ENCODE peak calls at places on chromosomes 12 and 14, in four cellular contexts. C is H9, T is trophoblast cell, O is H1. A is an unnamed sample.
A peak's percentile ranks its signal among the peaks of the same experiment; 100 is the strongest.

GRCh38 chr12:6529291-6529737 is 5.0 kb upstream of the GAPDH start:
- DNase-seq in C (no peak), T (no peak), O (no peak), A (peak; percentile 61)

GRCh38 chr12:71201136-71201679 is 43.4 kb upstream of the TSPAN8 start:
- DNase-seq in C (no peak), T (no peak), O (no peak), A (no peak)

GRCh38 chr12:51270067-51270846 is at the start of gene SMAGP:
- DNase-seq in C (peak; percentile 90), T (peak; percentile 90), O (no peak), A (peak; percentile 90)

GRCh38 chr14:22555573-22556011 is 33.4 kb downstream of the DAD1 start:
- DNase-seq in C (no peak), T (no peak), O (no peak), A (no peak)

GRCh38 chr14:63614964-63615363 is 26.7 kb downstream of the WDR89 start:
- DNase-seq in C (no peak), T (peak; percentile 55), O (no peak), A (no peak)

GRCh38 chr14:100628225-100628624 is 41.0 kb upstream of the BEGAIN start:
- DNase-seq in C (no peak), T (no peak), O (no peak), A (no peak)

GRCh38 chr14:78341827-78342389 is 171.7 kb downstream of the NRXN3 start:
- DNase-seq in C (no peak), T (no peak), O (no peak), A (no peak)

GRCh38 chr12:128813392-128813791 is 10.4 kb downstream of the SLC15A4 start:
- DNase-seq in C (no peak), T (no peak), O (no peak), A (no peak)

GRCh38 chr12:40668095-40668494 is 24.1 kb upstream of the CNTN1 start:
- DNase-seq in C (no peak), T (no peak), O (no peak), A (no peak)

GRCh38 chr14:59337151-59337611 is 128.0 kb downstream of the GPR135 start:
- DNase-seq in C (no peak), T (peak; percentile 71), O (no peak), A (no peak)

GRCh38 chr14:104075530-104076151 is 9.9 kb upstream of the ASPG start:
- DNase-seq in C (no peak), T (peak; percentile 6), O (no peak), A (peak; percentile 21)

GRCh38 chr12:80580254-80580653 is 127.2 kb upstream of the MYF6 start:
- DNase-seq in C (no peak), T (peak; percentile 83), O (no peak), A (no peak)

GRCh38 chr14:54627718-54628345 is 60.9 kb downstream of the SAMD4A start:
- DNase-seq in C (no peak), T (no peak), O (no peak), A (peak; percentile 86)

GRCh38 chr14:93984987-93985410 is 8.6 kb upstream of the ASB2 start:
- DNase-seq in C (peak; percentile 65), T (peak; percentile 53), O (no peak), A (peak; percentile 71)

GRCh38 chr14:76844223-76844622 is 18.0 kb downstream of the LRRC74A start:
- DNase-seq in C (peak; percentile 74), T (peak; percentile 21), O (no peak), A (peak; percentile 77)

GRCh38 chr14:94180655-94181271 is 6.6 kb downstream of the PPP4R4 start:
- DNase-seq in C (no peak), T (peak; percentile 62), O (no peak), A (peak; percentile 62)

GRCh38 chr14:22315336-22315735 is 273.7 kb downstream of the DAD1 start:
- DNase-seq in C (no peak), T (no peak), O (no peak), A (no peak)

GRCh38 chr14:51442513-51443175 is 202.6 kb downstream of the TMX1 start:
- DNase-seq in C (no peak), T (peak; percentile 94), O (no peak), A (no peak)

GRCh38 chr12:88922816-88923215 is 342.5 kb upstream of the KITLG start:
- DNase-seq in C (no peak), T (no peak), O (no peak), A (no peak)

GRCh38 chr12:6839482-6840201 is 1.1 kb upstream of the GNB3 start:
- DNase-seq in C (peak; percentile 88), T (no peak), O (no peak), A (peak; percentile 8)

GRCh38 chr14:89425931-89426330 is 8.9 kb upstream of the FOXN3 start:
- DNase-seq in C (no peak), T (peak; percentile 96), O (no peak), A (peak; percentile 73)

GRCh38 chr12:55671746-55672145 is 35.1 kb downstream of the OR10P1 start:
- DNase-seq in C (no peak), T (no peak), O (no peak), A (no peak)

GRCh38 chr12:65450610-65451009 is 172.1 kb downstream of the MSRB3 start:
- DNase-seq in C (no peak), T (no peak), O (no peak), A (no peak)

GRCh38 chr14:96051642-96052540 is 12.7 kb downstream of the C14orf132 start:
- DNase-seq in C (peak; percentile 63), T (peak; percentile 62), O (no peak), A (peak; percentile 73)

GRCh38 chr14:64879635-64880381 is at the start of gene SPTB:
- DNase-seq in C (peak; percentile 79), T (peak; percentile 22), O (no peak), A (peak; percentile 53)

GRCh38 chr12:68349921-68350606 is 17.9 kb upstream of the MDM1 start:
- DNase-seq in C (no peak), T (no peak), O (no peak), A (no peak)

GRCh38 chr12:563899-564298 is 99.3 kb downstream of the NINJ2 start:
- DNase-seq in C (no peak), T (no peak), O (no peak), A (no peak)

GRCh38 chr12:92058664-92059063 is 87.0 kb downstream of the BTG1 start:
- DNase-seq in C (no peak), T (no peak), O (no peak), A (no peak)

GRCh38 chr12:92059976-92060375 is 85.7 kb downstream of the BTG1 start:
- DNase-seq in C (no peak), T (no peak), O (no peak), A (no peak)

GRCh38 chr12:92063641-92064040 is 82.0 kb downstream of the BTG1 start:
- DNase-seq in C (no peak), T (no peak), O (no peak), A (no peak)

GRCh38 chr12:92062539-92063493 is 82.8 kb downstream of the BTG1 start:
- DNase-seq in C (no peak), T (no peak), O (no peak), A (no peak)

DNA sequence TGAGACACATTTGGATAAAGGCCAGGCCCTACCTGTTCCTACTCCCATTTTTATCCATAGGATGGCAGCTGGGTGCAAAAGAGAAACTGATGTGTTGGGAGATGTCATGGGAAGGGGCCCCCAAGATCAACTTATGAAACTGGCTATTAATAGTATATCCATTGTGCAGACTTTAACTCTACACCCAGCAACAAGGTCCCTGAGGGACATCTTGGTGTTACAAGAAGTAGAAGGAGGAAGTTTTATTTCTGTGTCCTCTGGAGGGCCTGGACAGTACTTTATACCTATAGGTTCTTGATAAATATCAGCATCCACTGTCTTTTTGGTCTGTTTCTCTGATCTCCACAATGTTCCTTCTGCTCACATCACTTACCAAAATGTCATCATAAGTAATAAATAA is 84.6 kb downstream of the BTG1 start:
- DNase-seq in C (no peak), T (no peak), O (no peak), A (no peak)
- H2BK5ac ChIP-seq in C (no peak overlapping the region), T (no peak overlapping the region), O (no peak overlapping the region), A (no peak overlapping the region)

GRCh38 chr12:8956772-8957171 is 7.3 kb upstream of the M6PR start:
- DNase-seq in C (peak; percentile 48), T (no peak), O (no peak), A (no peak)
- H3K4ac ChIP-seq in C (no peak overlapping the region), T (no peak overlapping the region), O (no peak overlapping the region), A (no peak overlapping the region)

DNA sequence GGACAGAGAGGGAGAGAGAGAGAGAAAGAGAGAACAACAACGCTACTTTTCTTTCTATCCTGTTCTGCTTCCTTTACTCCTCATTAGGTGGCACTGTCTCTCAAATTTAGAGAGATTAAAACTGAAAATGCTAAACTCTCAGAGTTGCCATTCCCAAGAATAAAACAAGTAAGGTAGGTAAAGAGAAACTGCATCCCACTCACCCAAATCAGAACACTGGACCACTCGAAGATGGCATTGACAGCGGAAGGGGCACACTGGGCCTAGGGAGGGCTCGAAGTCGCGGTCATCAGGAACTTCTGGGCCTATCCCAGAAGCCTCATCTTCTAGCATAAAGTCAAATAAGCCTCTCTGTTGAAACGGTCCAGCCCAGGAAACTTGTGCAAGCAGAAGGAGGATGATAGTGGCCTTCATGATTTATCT is 4.5 kb downstream of the DCN start:
- DNase-seq in C (no peak), T (peak; percentile 9), O (no peak), A (peak; percentile 15)
- H3K79me2 ChIP-seq in C (no peaks in the 10 kb centered on the region), T (no peaks in the 10 kb centered on the region), O (no peaks in the 10 kb centered on the region), A (no peaks in the 10 kb centered on the region)

GRCh38 chr14:92679246-92679645 is 69.2 kb downstream of the LGMN start:
- DNase-seq in C (no peak), T (no peak), O (no peak), A (no peak)
- H2BK5ac ChIP-seq in C (no peak overlapping the region), T (no peak overlapping the region), O (no peak overlapping the region), A (no peak overlapping the region)

GRCh38 chr12:47218191-47218654 is 138.5 kb upstream of the AMIGO2 start:
- DNase-seq in C (no peak), T (no peak), O (no peak), A (no peak)
- H3K4ac ChIP-seq in C (no peak overlapping the region), T (no peak overlapping the region), O (peak overlapping the region; percentile 81), A (no peak overlapping the region)

DNA sequence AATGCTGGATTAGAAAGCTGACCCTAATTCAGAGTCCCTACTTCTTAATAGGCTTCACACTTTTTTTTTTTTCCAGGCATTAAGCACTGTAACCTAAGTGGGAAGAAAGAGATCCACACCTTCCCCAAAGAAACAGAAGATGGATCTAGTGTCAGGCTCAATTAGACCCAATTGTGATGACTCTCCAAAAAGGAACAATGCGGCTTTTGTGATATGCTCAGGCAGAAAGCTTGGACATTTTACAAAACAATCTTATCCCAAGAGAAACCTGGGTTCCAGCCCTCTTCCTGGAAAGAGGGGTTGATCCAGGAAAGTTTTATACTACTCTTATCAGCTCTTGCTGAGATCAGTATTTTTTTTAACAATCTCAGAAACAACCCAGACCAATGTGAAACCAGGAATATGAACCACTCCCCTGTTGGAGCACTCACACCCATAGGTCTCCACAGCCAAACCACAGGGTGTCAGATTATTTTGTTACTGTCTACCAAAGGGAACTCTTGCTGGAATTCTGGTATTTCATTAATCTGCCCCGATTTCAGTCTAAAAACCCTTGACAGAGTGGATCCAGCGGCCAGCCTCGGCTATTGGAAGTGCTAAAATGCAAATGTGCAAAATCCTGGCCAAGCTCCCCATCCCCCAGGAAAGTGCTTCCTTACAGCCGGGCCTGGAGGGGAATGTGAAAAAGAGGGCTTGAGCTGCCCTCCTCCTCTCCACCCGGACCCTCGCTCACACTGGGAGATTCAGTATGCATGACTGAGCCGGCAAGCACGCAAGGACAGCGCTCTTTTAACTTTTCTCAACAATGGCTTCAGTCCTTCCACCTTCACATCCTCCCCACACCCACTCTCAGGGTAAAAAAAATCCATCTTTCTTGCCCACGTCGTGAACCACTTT is 4.0 kb downstream of the FBXL14 start:
- DNase-seq in C (peak; percentile 85), T (no peak), O (no peak), A (peak; percentile 91)
- H3K79me2 ChIP-seq in C (no peaks in the 10 kb centered on the region), T (peaks cover 3% of the 10 kb centered on the region), O (no peaks in the 10 kb centered on the region), A (peaks cover 4% of the 10 kb centered on the region)

GRCh38 chr14:86796221-86797074 is 1196.5 kb downstream of the GALC start:
- DNase-seq in C (no peak), T (no peak), O (no peak), A (no peak)
- H2BK5ac ChIP-seq in C (no peak overlapping the region), T (no peak overlapping the region), O (no peak overlapping the region), A (no peak overlapping the region)

GRCh38 chr12:60981473-60981872 is 1278.7 kb upstream of the USP15 start:
- DNase-seq in C (no peak), T (no peak), O (no peak), A (peak; percentile 95)
- H3K4ac ChIP-seq in C (no peak overlapping the region), T (no peak overlapping the region), O (no peak overlapping the region), A (no peak overlapping the region)

A was measured in mesendoderm.